ENCODE peak calls at places on chromosomes 16 and 17, in seven cellular contexts. Y is fibroblast of lung, N is epithelial cell of esophagus, S is EH, U is GM03348, L is iris pigment epithelial cell, R is 8988T. I is an unnamed sample.

GRCh38 chr17:12104831-12105230 is 84.2 kb downstream of the MAP2K4 start:
- DNase-seq in U (no peak), N (no peak), S (no peak), R (no peak), L (peak), Y (no peak), I (peak)

GRCh38 chr17:81026266-81027036 is 8.5 kb upstream of the BAIAP2 start:
- DNase-seq in R (no peak), U (no peak), Y (no peak), L (no peak), S (peak), N (no peak), I (no peak)

GRCh38 chr16:49442805-49443204 is 69.2 kb downstream of the C16orf78 start:
- DNase-seq in N (no peak), U (no peak), S (no peak), R (no peak), L (no peak), Y (no peak), I (no peak)

GRCh38 chr17:57463103-57463885 is 207.0 kb downstream of the MSI2 start:
- DNase-seq in N (peak), Y (peak), S (peak), R (no peak), U (peak), L (peak), I (no peak)

GRCh38 chr17:41633498-41634197 is 9.3 kb upstream of the KRT17 start:
- DNase-seq in R (no peak), U (no peak), Y (no peak), S (no peak), N (no peak), L (no peak), I (no peak)

GRCh38 chr16:21060027-21060510 is 90.6 kb downstream of the DNAH3 start:
- DNase-seq in S (no peak), R (no peak), L (no peak), Y (no peak), N (no peak), U (no peak), I (no peak)

GRCh38 chr17:2264023-2264860 is 39.3 kb downstream of the SMG6 start:
- DNase-seq in Y (peak), R (no peak), N (no peak), U (no peak), L (peak), S (peak), I (no peak)

GRCh38 chr17:66627985-66628384 is 206.9 kb upstream of the CACNG5 start:
- DNase-seq in R (no peak), S (no peak), U (peak), Y (peak), L (peak), N (no peak), I (peak)

GRCh38 chr17:78541488-78542237 is 35.5 kb downstream of the DNAH17 start:
- DNase-seq in N (peak), U (peak), Y (peak), R (no peak), L (peak), S (peak), I (no peak)

GRCh38 chr16:24208710-24209109 is 47.4 kb upstream of the CACNG3 start:
- DNase-seq in Y (no peak), S (no peak), L (no peak), N (no peak), U (no peak), R (no peak), I (no peak)

GRCh38 chr17:22373911-22374310 is 681.6 kb downstream of the KCNJ18 start:
- DNase-seq in U (no peak), R (no peak), Y (no peak), N (no peak), L (no peak), S (no peak), I (no peak)

GRCh38 chr17:19398301-19399181 is 11.6 kb upstream of the MFAP4 start:
- DNase-seq in S (peak), U (peak), Y (peak), R (no peak), L (peak), N (peak), I (peak)

GRCh38 chr16:49437344-49437743 is 63.7 kb downstream of the C16orf78 start:
- DNase-seq in R (no peak), U (no peak), N (no peak), L (no peak), S (no peak), Y (no peak), I (no peak)